ENCODE peak calls at places on chromosomes 4 and X, in eight cellular contexts. W is upper lobe of right lung, L is lower leg skin, K is mucosa of descending colon, D is adrenal gland, H is SHP77 treated with DMSO at 0.1 percent for 48 hours, N is GM20000, F is HCEC 1CT. I is an unnamed sample.

GRCh38 chrX:129637217-129638109 is 17.3 kb downstream of the APLN start:
- DNase-seq in W (peak), L (peak), K (peak), D (peak), H (no peak), N (peak), F (peak), I (peak)

GRCh38 chr4:143473334-143474126 is 40.0 kb upstream of the SMARCA5 start:
- DNase-seq in W (no peak), L (no peak), K (no peak), D (no peak), H (no peak), N (peak), F (no peak), I (no peak)

GRCh38 chrX:154654925-154655324 is 1.5 kb upstream of the CTAG2 start:
- DNase-seq in W (no peak), L (no peak), K (no peak), D (no peak), H (no peak), N (no peak), F (no peak), I (no peak)

GRCh38 chrX:13432376-13432775 is 112.5 kb upstream of the ATXN3L start:
- DNase-seq in W (no peak), L (peak), K (no peak), D (peak), H (no peak), N (no peak), F (peak), I (peak)

GRCh38 chrX:124232523-124233201 is 99.8 kb upstream of the TEX13D start:
- DNase-seq in W (no peak), L (no peak), K (no peak), D (no peak), H (no peak), N (no peak), F (no peak), I (no peak)

GRCh38 chr4:86594559-86595425 is 677 bp downstream of the PTPN13 start:
- DNase-seq in W (peak), L (peak), K (no peak), D (peak), H (no peak), N (peak), F (peak), I (peak)

GRCh38 chr4:176549161-176549865 is 229.5 kb downstream of the SPCS3 start:
- DNase-seq in W (no peak), L (no peak), K (no peak), D (no peak), H (no peak), N (no peak), F (peak), I (no peak)

GRCh38 chr4:159685406-159686092 is 582.7 kb downstream of the RAPGEF2 start:
- DNase-seq in W (no peak), L (no peak), K (no peak), D (no peak), H (no peak), N (no peak), F (no peak), I (no peak)

GRCh38 chr4:185341841-185342240 is 53.9 kb downstream of the LRP2BP start:
- DNase-seq in W (no peak), L (no peak), K (no peak), D (no peak), H (no peak), N (peak), F (no peak), I (no peak)

GRCh38 chr4:85102606-85103005 is 136.1 kb upstream of the WDFY3 start:
- DNase-seq in W (no peak), L (no peak), K (no peak), D (no peak), H (no peak), N (no peak), F (peak), I (no peak)

GRCh38 chrX:8364369-8365141 is 100.1 kb upstream of the VCX3B start:
- DNase-seq in W (no peak), L (no peak), K (no peak), D (no peak), H (peak), N (no peak), F (no peak), I (peak)

GRCh38 chr4:89196745-89197144 is 85.4 kb downstream of the TIGD2 start:
- DNase-seq in W (no peak), L (no peak), K (no peak), D (no peak), H (no peak), N (no peak), F (no peak), I (no peak)

GRCh38 chr4:11782859-11783258 is 354.2 kb upstream of the HS3ST1 start:
- DNase-seq in W (no peak), L (no peak), K (no peak), D (no peak), H (no peak), N (no peak), F (no peak), I (no peak)

GRCh38 chr4:6909113-6909969 is at the start of gene TBC1D14:
- DNase-seq in W (peak), L (peak), K (peak), D (peak), H (no peak), N (peak), F (peak), I (peak)

I was measured in left cardiac atrium.